ENCODE peak calls at places on chromosomes 12 and 14, in five cellular contexts. One of them, this sample, is unnamed.

GRCh38 chr12:2309647-2310046 is 256.9 kb downstream of the CACNA1C start:
- DNase-seq in Panc1: no peak
- DNase-seq in body of pancreas: no peak
- DNase-seq in hepatocyte: no peak
- DNase-seq in fibroblast of the aortic adventitia: no peak
- DNase-seq in this sample: no peak

GRCh38 chr14:80455031-80455430 is 243.7 kb upstream of the DIO2 start:
- DNase-seq in Panc1: no peak
- DNase-seq in body of pancreas: no peak
- DNase-seq in hepatocyte: no peak
- DNase-seq in fibroblast of the aortic adventitia: no peak
- DNase-seq in this sample: no peak

GRCh38 chr14:40199101-40199500 is 766.9 kb upstream of the FBXO33 start:
- DNase-seq in Panc1: no peak
- DNase-seq in body of pancreas: no peak
- DNase-seq in hepatocyte: no peak
- DNase-seq in fibroblast of the aortic adventitia: no peak
- DNase-seq in this sample: no peak

GRCh38 chr14:58078068-58078467 is 73.9 kb downstream of the ARMH4 start:
- DNase-seq in Panc1: no peak
- DNase-seq in body of pancreas: no peak
- DNase-seq in hepatocyte: no peak
- DNase-seq in fibroblast of the aortic adventitia: peak; percentile 68
- DNase-seq in this sample: no peak

GRCh38 chr14:33569844-33570716 is 380.8 kb downstream of the EGLN3 start:
- DNase-seq in Panc1: no peak
- DNase-seq in body of pancreas: no peak
- DNase-seq in hepatocyte: no peak
- DNase-seq in fibroblast of the aortic adventitia: peak; percentile 53
- DNase-seq in this sample: no peak

GRCh38 chr12:132804426-132804861 is 24.2 kb downstream of the GOLGA3 start:
- DNase-seq in Panc1: no peak
- DNase-seq in body of pancreas: no peak
- DNase-seq in hepatocyte: peak; percentile 34
- DNase-seq in fibroblast of the aortic adventitia: no peak
- DNase-seq in this sample: no peak

GRCh38 chr14:81516941-81517797 is 16.5 kb downstream of the SEL1L start:
- DNase-seq in Panc1: no peak
- DNase-seq in body of pancreas: no peak
- DNase-seq in hepatocyte: peak; percentile 79
- DNase-seq in fibroblast of the aortic adventitia: peak; percentile 59
- DNase-seq in this sample: no peak

GRCh38 chr14:64979336-64980074 is 7.2 kb upstream of the FNTB start:
- DNase-seq in Panc1: no peak
- DNase-seq in body of pancreas: no peak
- DNase-seq in hepatocyte: peak; percentile 36
- DNase-seq in fibroblast of the aortic adventitia: peak; percentile 54
- DNase-seq in this sample: no peak

GRCh38 chr14:92553456-92553855 is 39.9 kb downstream of the RIN3 start:
- DNase-seq in Panc1: no peak
- DNase-seq in body of pancreas: no peak
- DNase-seq in hepatocyte: peak; percentile 67
- DNase-seq in fibroblast of the aortic adventitia: peak; percentile 63
- DNase-seq in this sample: no peak

GRCh38 chr14:24367506-24368214 is at the start of gene NFATC4:
- DNase-seq in Panc1: no peak
- DNase-seq in body of pancreas: peak; percentile 62
- DNase-seq in hepatocyte: peak; percentile 90
- DNase-seq in fibroblast of the aortic adventitia: peak; percentile 99
- DNase-seq in this sample: no peak

GRCh38 chr14:24369463-24369862 is 1.5 kb downstream of the NFATC4 start:
- DNase-seq in Panc1: no peak
- DNase-seq in body of pancreas: no peak
- DNase-seq in hepatocyte: no peak
- DNase-seq in fibroblast of the aortic adventitia: no peak
- DNase-seq in this sample: no peak

GRCh38 chr14:24369907-24370687 is 2.1 kb downstream of the NFATC4 start:
- DNase-seq in Panc1: no peak
- DNase-seq in body of pancreas: no peak
- DNase-seq in hepatocyte: no peak
- DNase-seq in fibroblast of the aortic adventitia: no peak
- DNase-seq in this sample: no peak

GRCh38 chr14:24368215-24368561 is 204 bp downstream of the NFATC4 start:
- DNase-seq in Panc1: no peak
- DNase-seq in body of pancreas: peak; percentile 28
- DNase-seq in hepatocyte: peak; percentile 40
- DNase-seq in fibroblast of the aortic adventitia: no peak
- DNase-seq in this sample: no peak

GRCh38 chr14:24368562-24369252 is 723 bp downstream of the NFATC4 start:
- DNase-seq in Panc1: no peak
- DNase-seq in body of pancreas: peak; percentile 34
- DNase-seq in hepatocyte: peak; percentile 90
- DNase-seq in fibroblast of the aortic adventitia: peak; percentile 75
- DNase-seq in this sample: peak; percentile 48
- TF ChIP-seq CTCF in Panc1: no peak
- TF ChIP-seq CTCF in body of pancreas: no peak
- TF ChIP-seq CTCF in hepatocyte: peak; percentile 24
- TF ChIP-seq CTCF in fibroblast of the aortic adventitia: no peak
- TF ChIP-seq CTCF in this sample: no peak

GRCh38 chr14:95770777-95771176 is 56.9 kb upstream of the TCL1A start:
- DNase-seq in Panc1: no peak
- DNase-seq in body of pancreas: no peak
- DNase-seq in hepatocyte: no peak
- DNase-seq in fibroblast of the aortic adventitia: no peak
- DNase-seq in this sample: no peak

GRCh38 chr14:95776798-95777615 is 63.1 kb upstream of the TCL1A start:
- DNase-seq in Panc1: no peak
- DNase-seq in body of pancreas: no peak
- DNase-seq in hepatocyte: no peak
- DNase-seq in fibroblast of the aortic adventitia: no peak
- DNase-seq in this sample: no peak

GRCh38 chr14:95769976-95770375 is 56.1 kb upstream of the TCL1A start:
- DNase-seq in Panc1: no peak
- DNase-seq in body of pancreas: no peak
- DNase-seq in hepatocyte: no peak
- DNase-seq in fibroblast of the aortic adventitia: no peak
- DNase-seq in this sample: no peak

DNA sequence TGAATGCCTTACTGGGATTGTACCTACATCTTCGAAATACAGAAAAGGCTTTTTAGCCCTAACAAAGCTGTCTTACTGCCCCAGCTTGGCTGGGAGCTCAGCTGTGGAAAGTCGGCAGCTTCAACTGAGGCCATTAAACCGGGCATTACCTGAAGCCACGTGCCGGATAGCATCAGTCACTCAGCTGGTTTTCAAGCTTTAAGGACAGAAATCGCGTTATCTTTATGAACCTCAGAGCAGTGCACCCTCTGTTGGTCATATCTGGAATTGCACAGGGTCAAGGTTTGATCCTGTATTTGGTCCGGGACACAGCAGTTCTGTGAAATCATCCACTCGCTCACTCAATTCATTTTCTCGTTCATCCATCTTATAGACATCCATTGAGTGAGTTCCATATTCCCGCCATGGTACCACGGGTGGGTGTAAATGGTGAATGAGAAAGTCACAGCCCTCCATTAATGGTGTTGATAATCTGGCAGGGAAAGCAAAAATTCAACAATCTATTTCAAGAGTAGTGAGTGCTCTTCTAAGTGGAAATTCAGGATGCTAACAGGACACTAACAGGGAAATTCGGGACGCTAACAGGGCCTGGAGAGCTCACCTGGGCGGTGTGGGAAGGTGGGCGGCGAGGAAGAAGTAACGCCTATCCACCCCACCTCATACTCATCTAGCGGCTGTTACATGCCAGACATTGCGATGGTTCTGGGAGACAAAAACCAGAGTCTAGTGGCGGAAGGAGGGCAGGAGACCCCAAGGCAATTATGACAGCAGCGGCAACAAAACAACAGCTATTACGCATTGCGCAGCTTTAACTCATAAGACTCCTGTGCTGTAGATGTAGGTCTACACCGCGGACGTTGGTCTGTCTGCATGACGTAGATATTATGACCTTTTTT is 60.6 kb upstream of the TCL1A start:
- DNase-seq in Panc1: peak; percentile 58
- DNase-seq in body of pancreas: peak; percentile 72
- DNase-seq in hepatocyte: peak; percentile 65
- DNase-seq in fibroblast of the aortic adventitia: peak; percentile 61
- DNase-seq in this sample: no peak
- TF ChIP-seq CTCF in Panc1: peak; percentile 85
- TF ChIP-seq CTCF in body of pancreas: peak; percentile 85
- TF ChIP-seq CTCF in hepatocyte: peak; percentile 75
- TF ChIP-seq CTCF in fibroblast of the aortic adventitia: peak; percentile 90
- TF ChIP-seq CTCF in this sample: peak; percentile 88

GRCh38 chr14:76456200-76456599 is 80.3 kb downstream of the ESRRB start:
- DNase-seq in Panc1: no peak
- DNase-seq in body of pancreas: peak; percentile 20
- DNase-seq in hepatocyte: peak; percentile 63
- DNase-seq in fibroblast of the aortic adventitia: peak; percentile 30
- DNase-seq in this sample: no peak
- TF ChIP-seq CTCF in Panc1: peak; percentile 64
- TF ChIP-seq CTCF in body of pancreas: no peak
- TF ChIP-seq CTCF in hepatocyte: peak; percentile 46
- TF ChIP-seq CTCF in fibroblast of the aortic adventitia: peak; percentile 44
- TF ChIP-seq CTCF in this sample: peak; percentile 34

GRCh38 chr12:11650697-11651281 is 1.3 kb downstream of the ETV6 start:
- DNase-seq in Panc1: no peak
- DNase-seq in body of pancreas: no peak
- DNase-seq in hepatocyte: peak; percentile 32
- DNase-seq in fibroblast of the aortic adventitia: peak; percentile 51
- DNase-seq in this sample: no peak
- TF ChIP-seq CTCF in Panc1: no peak
- TF ChIP-seq CTCF in body of pancreas: no peak
- TF ChIP-seq CTCF in hepatocyte: peak; percentile 4
- TF ChIP-seq CTCF in fibroblast of the aortic adventitia: no peak
- TF ChIP-seq CTCF in this sample: no peak